ENCODE peak calls at places on chromosomes 12 and 14, in eight cellular contexts. One of them, this sample, is unnamed.

GRCh38 chr12:119715268-119715620 is 47.3 kb downstream of the PRKAB1 start:
- DNase-seq in choroid plexus epithelial cell: peak; percentile 77
- DNase-seq in substantia nigra: no peak
- DNase-seq in lower lobe of right lung: no peak
- DNase-seq in adipocyte: peak; percentile 12
- DNase-seq in non-pigmented ciliary epithelial cell: peak; percentile 34
- DNase-seq in sciatic nerve: no peak
- DNase-seq in renal cortical epithelial cell: peak; percentile 59
- DNase-seq in this sample: peak; percentile 7

GRCh38 chr12:125412506-125412905 is 347.3 kb downstream of the AACS start:
- DNase-seq in substantia nigra: no peak
- DNase-seq in lower lobe of right lung: no peak
- DNase-seq in sciatic nerve: no peak
- DNase-seq in choroid plexus epithelial cell: no peak
- DNase-seq in renal cortical epithelial cell: no peak
- DNase-seq in adipocyte: no peak
- DNase-seq in non-pigmented ciliary epithelial cell: no peak
- DNase-seq in this sample: no peak

GRCh38 chr14:104865631-104866441 is 768 bp downstream of the CEP170B start:
- DNase-seq in sciatic nerve: peak; percentile 77
- DNase-seq in substantia nigra: peak; percentile 23
- DNase-seq in non-pigmented ciliary epithelial cell: peak; percentile 11
- DNase-seq in adipocyte: peak; percentile 82
- DNase-seq in choroid plexus epithelial cell: peak; percentile 60
- DNase-seq in renal cortical epithelial cell: peak; percentile 32
- DNase-seq in lower lobe of right lung: peak; percentile 76
- DNase-seq in this sample: peak; percentile 67

GRCh38 chr14:56004807-56005579 is 113.2 kb upstream of the PELI2 start:
- DNase-seq in sciatic nerve: no peak
- DNase-seq in renal cortical epithelial cell: peak; percentile 93
- DNase-seq in substantia nigra: no peak
- DNase-seq in lower lobe of right lung: peak; percentile 52
- DNase-seq in choroid plexus epithelial cell: peak; percentile 89
- DNase-seq in adipocyte: peak; percentile 79
- DNase-seq in non-pigmented ciliary epithelial cell: peak; percentile 30
- DNase-seq in this sample: peak; percentile 77

GRCh38 chr12:89236237-89236636 is 116.1 kb downstream of the DUSP6 start:
- DNase-seq in choroid plexus epithelial cell: peak; percentile 57
- DNase-seq in sciatic nerve: no peak
- DNase-seq in renal cortical epithelial cell: peak; percentile 11
- DNase-seq in non-pigmented ciliary epithelial cell: peak; percentile 44
- DNase-seq in lower lobe of right lung: no peak
- DNase-seq in substantia nigra: no peak
- DNase-seq in adipocyte: no peak
- DNase-seq in this sample: peak; percentile 86

GRCh38 chr12:52147367-52147972 is 44.3 kb downstream of the KRT80 start:
- DNase-seq in sciatic nerve: peak; percentile 87
- DNase-seq in lower lobe of right lung: peak; percentile 95
- DNase-seq in non-pigmented ciliary epithelial cell: peak; percentile 91
- DNase-seq in substantia nigra: peak; percentile 6
- DNase-seq in choroid plexus epithelial cell: peak; percentile 95
- DNase-seq in adipocyte: peak; percentile 99
- DNase-seq in renal cortical epithelial cell: peak; percentile 97
- DNase-seq in this sample: peak; percentile 99

GRCh38 chr14:77044776-77045569 is 16.5 kb upstream of the IRF2BPL start:
- DNase-seq in adipocyte: peak; percentile 76
- DNase-seq in lower lobe of right lung: no peak
- DNase-seq in sciatic nerve: peak; percentile 78
- DNase-seq in non-pigmented ciliary epithelial cell: no peak
- DNase-seq in substantia nigra: no peak
- DNase-seq in choroid plexus epithelial cell: peak; percentile 40
- DNase-seq in renal cortical epithelial cell: no peak
- DNase-seq in this sample: no peak

GRCh38 chr12:119870462-119870861 is 6.7 kb downstream of the CIT start:
- DNase-seq in non-pigmented ciliary epithelial cell: no peak
- DNase-seq in choroid plexus epithelial cell: no peak
- DNase-seq in substantia nigra: no peak
- DNase-seq in renal cortical epithelial cell: no peak
- DNase-seq in lower lobe of right lung: no peak
- DNase-seq in sciatic nerve: no peak
- DNase-seq in adipocyte: no peak
- DNase-seq in this sample: no peak

GRCh38 chr12:120532701-120533238 is 1.4 kb upstream of the RNF10 start:
- DNase-seq in choroid plexus epithelial cell: no peak
- DNase-seq in lower lobe of right lung: no peak
- DNase-seq in adipocyte: no peak
- DNase-seq in non-pigmented ciliary epithelial cell: no peak
- DNase-seq in substantia nigra: no peak
- DNase-seq in renal cortical epithelial cell: no peak
- DNase-seq in sciatic nerve: no peak
- DNase-seq in this sample: no peak

GRCh38 chr12:76551482-76551888 is 8.1 kb downstream of the OSBPL8 start:
- DNase-seq in non-pigmented ciliary epithelial cell: no peak
- DNase-seq in adipocyte: no peak
- DNase-seq in lower lobe of right lung: no peak
- DNase-seq in choroid plexus epithelial cell: no peak
- DNase-seq in renal cortical epithelial cell: no peak
- DNase-seq in sciatic nerve: no peak
- DNase-seq in substantia nigra: no peak
- DNase-seq in this sample: no peak

GRCh38 chr12:108875682-108876361 is 4.1 kb upstream of the DAO start:
- DNase-seq in sciatic nerve: no peak
- DNase-seq in non-pigmented ciliary epithelial cell: no peak
- DNase-seq in substantia nigra: no peak
- DNase-seq in lower lobe of right lung: no peak
- DNase-seq in choroid plexus epithelial cell: no peak
- DNase-seq in adipocyte: no peak
- DNase-seq in renal cortical epithelial cell: no peak
- DNase-seq in this sample: no peak

GRCh38 chr12:107436376-107436775 is 249.2 kb upstream of the PWP1 start:
- DNase-seq in substantia nigra: no peak
- DNase-seq in adipocyte: peak; percentile 53
- DNase-seq in non-pigmented ciliary epithelial cell: peak; percentile 70
- DNase-seq in choroid plexus epithelial cell: peak; percentile 80
- DNase-seq in lower lobe of right lung: no peak
- DNase-seq in sciatic nerve: no peak
- DNase-seq in renal cortical epithelial cell: peak; percentile 95
- DNase-seq in this sample: peak; percentile 83

GRCh38 chr14:29518335-29518734 is 409.3 kb downstream of the PRKD1 start:
- DNase-seq in adipocyte: peak; percentile 52
- DNase-seq in renal cortical epithelial cell: no peak
- DNase-seq in lower lobe of right lung: no peak
- DNase-seq in sciatic nerve: no peak
- DNase-seq in substantia nigra: no peak
- DNase-seq in non-pigmented ciliary epithelial cell: no peak
- DNase-seq in choroid plexus epithelial cell: peak; percentile 54
- DNase-seq in this sample: peak; percentile 28

GRCh38 chr12:115411121-115411520 is 727.1 kb upstream of the TBX3 start:
- DNase-seq in lower lobe of right lung: no peak
- DNase-seq in adipocyte: no peak
- DNase-seq in sciatic nerve: no peak
- DNase-seq in renal cortical epithelial cell: no peak
- DNase-seq in non-pigmented ciliary epithelial cell: peak; percentile 13
- DNase-seq in choroid plexus epithelial cell: peak; percentile 74
- DNase-seq in substantia nigra: no peak
- DNase-seq in this sample: no peak

GRCh38 chr12:55840581-55841351 is 2.0 kb downstream of the MMP19 start:
- DNase-seq in adipocyte: no peak
- DNase-seq in lower lobe of right lung: no peak
- DNase-seq in choroid plexus epithelial cell: no peak
- DNase-seq in sciatic nerve: no peak
- DNase-seq in renal cortical epithelial cell: no peak
- DNase-seq in substantia nigra: no peak
- DNase-seq in non-pigmented ciliary epithelial cell: no peak
- DNase-seq in this sample: no peak

This sample was measured in IMR-90.